ENCODE peak calls at places on chromosomes 12 and 14, in four cellular contexts. U is adrenal gland, Q is body of pancreas, J is HFF-Myc. X is an unnamed sample.

GRCh38 chr14:89165189-89165809 is 251.7 kb downstream of the FOXN3 start:
- DNase-seq in Q (no peak), J (no peak), U (no peak), X (no peak)

GRCh38 chr12:46921048-46921753 is 95.4 kb upstream of the SLC38A4 start:
- DNase-seq in J (no peak), U (no peak), Q (no peak), X (no peak)

GRCh38 chr14:22386924-22387775 is 201.9 kb downstream of the DAD1 start:
- DNase-seq in J (peak; percentile 70), Q (peak; percentile 69), U (peak; percentile 69), X (peak; percentile 67)

GRCh38 chr12:108730337-108731104 is 797 bp downstream of the CORO1C start:
- DNase-seq in U (peak; percentile 63), J (no peak), Q (peak; percentile 69), X (peak; percentile 47)

GRCh38 chr12:39622306-39622705 is 2.7 kb upstream of the ABCD2 start:
- DNase-seq in J (no peak), Q (no peak), U (no peak), X (no peak)

GRCh38 chr14:37150414-37150813 is 22.0 kb downstream of the SLC25A21 start:
- DNase-seq in U (no peak), J (no peak), Q (no peak), X (no peak)

GRCh38 chr12:97306121-97306520 is 156.5 kb upstream of the RMST start:
- DNase-seq in U (no peak), Q (no peak), J (no peak), X (no peak)

GRCh38 chr12:109588461-109589239 is 15.1 kb downstream of the MVK start:
- DNase-seq in J (no peak), Q (no peak), U (no peak), X (peak; percentile 89)

GRCh38 chr14:96280104-96280503 is 24.1 kb downstream of the BDKRB1 start:
- DNase-seq in Q (no peak), J (no peak), U (no peak), X (no peak)

GRCh38 chr14:31835049-31835448 is 242.1 kb upstream of the ARHGAP5 start:
- DNase-seq in U (no peak), Q (no peak), J (no peak), X (no peak)

GRCh38 chr14:61557854-61558253 is 137.5 kb upstream of the HIF1A start:
- DNase-seq in U (no peak), Q (no peak), J (no peak), X (no peak)

GRCh38 chr12:29902043-29902442 is 118.3 kb upstream of the TMTC1 start:
- DNase-seq in J (no peak), U (no peak), Q (no peak), X (no peak)

GRCh38 chr14:79580908-79581307 is 630.4 kb downstream of the DIO2 start:
- DNase-seq in J (no peak), Q (no peak), U (no peak), X (no peak)

GRCh38 chr14:79708991-79709390 is 502.3 kb downstream of the DIO2 start:
- DNase-seq in Q (no peak), U (no peak), J (peak; percentile 14), X (no peak)

GRCh38 chr14:58830121-58830520 is 192.4 kb downstream of the DACT1 start:
- DNase-seq in J (no peak), Q (no peak), U (no peak), X (no peak)

GRCh38 chr14:96986701-96987474 is 189.7 kb downstream of the VRK1 start:
- DNase-seq in Q (no peak), U (no peak), J (no peak), X (no peak)

GRCh38 chr14:22837059-22837749 is 819 bp downstream of the MMP14 start:
- DNase-seq in Q (peak; percentile 76), J (no peak), U (peak; percentile 63), X (peak; percentile 75)

GRCh38 chr12:81502912-81503695 is 256.0 kb downstream of the PPFIA2 start:
- DNase-seq in Q (no peak), J (no peak), U (no peak), X (no peak)

GRCh38 chr12:133108150-133108549 is 21.9 kb downstream of the ZNF891 start:
- DNase-seq in U (no peak), Q (no peak), J (no peak), X (no peak)

GRCh38 chr12:133107121-133107520 is 23.0 kb downstream of the ZNF891 start:
- DNase-seq in U (no peak), Q (no peak), J (no peak), X (no peak)

GRCh38 chr12:133105620-133106019 is 24.5 kb downstream of the ZNF891 start:
- DNase-seq in J (no peak), U (no peak), Q (no peak), X (no peak)

GRCh38 chr12:133106253-133106652 is 23.8 kb downstream of the ZNF891 start:
- DNase-seq in J (no peak), U (no peak), Q (no peak), X (no peak)
- H3K4me3 ChIP-seq in J (no peak overlapping the region), U (no peak overlapping the region), Q (no peak overlapping the region), X (no peak overlapping the region)

DNA sequence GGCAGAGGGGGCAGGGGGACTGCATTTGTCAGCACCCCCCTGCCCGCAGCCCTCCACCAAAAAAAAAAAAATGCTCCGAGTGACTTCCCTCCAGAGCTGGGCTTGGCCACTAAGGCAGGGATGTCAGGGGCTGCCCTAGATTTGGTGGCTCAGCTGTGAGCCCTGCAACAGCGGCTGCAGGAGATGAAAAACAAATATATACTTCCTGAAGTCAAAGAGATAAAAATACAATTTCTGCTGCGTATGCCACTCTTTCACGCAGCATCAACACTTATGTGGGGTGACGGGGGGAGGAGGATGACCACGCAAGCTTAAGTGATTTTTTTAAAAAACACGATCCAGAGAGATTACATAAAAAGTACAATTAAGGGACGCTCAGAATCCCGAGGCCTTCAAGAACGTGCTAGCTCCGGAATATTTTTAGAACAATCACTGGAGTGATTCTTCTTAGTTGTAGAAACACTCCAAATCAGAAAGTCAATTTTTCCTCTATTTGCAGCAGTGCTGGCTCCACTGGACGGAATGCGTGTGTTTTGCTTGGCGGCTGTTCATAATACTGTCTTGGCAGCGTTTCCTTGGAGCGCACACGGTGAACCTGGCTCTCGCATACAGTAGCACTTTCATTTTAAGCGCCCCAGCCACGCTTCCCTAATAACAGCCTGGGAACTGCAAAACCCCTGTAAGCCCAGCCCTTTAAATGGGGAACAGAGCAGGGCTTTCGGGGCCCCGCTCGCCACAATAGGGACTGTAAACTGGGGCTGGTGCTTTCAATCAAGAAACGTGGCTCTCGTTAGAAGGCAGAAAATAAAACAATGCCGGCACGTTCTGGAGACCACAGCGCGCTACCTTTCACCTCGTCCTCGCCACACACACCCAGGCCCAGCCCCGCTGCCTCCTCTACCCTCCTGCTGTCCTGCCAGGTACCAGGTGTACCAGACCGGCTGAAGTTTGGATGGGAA is 80.1 kb downstream of the BCL11B start:
- DNase-seq in U (peak; percentile 57), J (peak; percentile 21), Q (peak; percentile 82), X (peak; percentile 91)
- H3K4me3 ChIP-seq in U (peak overlapping the region; percentile 27), J (peak overlapping the region; percentile 38), Q (no peak overlapping the region), X (no peak overlapping the region)

DNA sequence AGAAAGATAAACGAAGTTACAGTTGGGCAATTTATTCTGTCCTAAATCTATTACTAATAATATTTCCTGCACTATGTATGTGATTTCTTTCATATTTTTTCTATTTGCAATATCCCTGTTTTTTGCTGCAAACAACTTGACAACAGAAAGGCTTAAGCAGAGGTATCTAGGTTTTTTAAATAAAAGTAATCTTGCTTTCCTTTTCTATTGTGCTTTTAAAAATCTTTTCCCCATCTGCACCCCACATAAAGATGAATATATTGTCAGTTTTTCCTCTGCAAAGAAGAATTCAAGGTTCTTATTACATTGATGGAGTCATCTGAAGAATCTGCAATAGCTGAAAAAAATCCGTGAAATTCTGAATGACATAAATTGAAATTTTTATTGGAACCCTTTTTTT is 502 bp upstream of the RALGAPA1 start:
- DNase-seq in J (no peak), U (no peak), Q (no peak), X (no peak)
- H3K4me3 ChIP-seq in J (no peak overlapping the region), U (no peak overlapping the region), Q (no peak overlapping the region), X (no peak overlapping the region)

GRCh38 chr12:69903548-69903947 is 78.5 kb downstream of the MYRFL start:
- DNase-seq in Q (no peak), J (no peak), U (no peak), X (no peak)
- H3K4me3 ChIP-seq in Q (no peak overlapping the region), J (no peak overlapping the region), U (no peak overlapping the region), X (no peak overlapping the region)

DNA sequence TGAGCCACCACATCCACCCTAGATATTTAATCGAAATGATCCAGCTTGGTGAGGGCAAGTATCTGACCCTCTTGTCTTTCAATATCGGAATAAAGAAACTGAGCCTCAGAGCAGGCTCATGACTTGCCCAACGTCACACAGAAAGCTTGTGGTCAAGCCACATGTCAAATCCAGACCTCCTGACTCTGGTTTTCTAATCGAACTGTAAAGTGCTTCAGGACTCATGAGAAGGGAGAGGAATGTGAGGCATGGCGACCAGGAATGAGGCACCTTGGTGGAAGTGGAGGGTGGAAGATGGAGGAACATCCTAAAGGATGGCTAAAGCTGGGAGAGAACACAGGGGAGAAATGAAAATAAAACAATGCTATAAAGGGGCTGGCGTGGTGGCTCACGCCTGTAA is 27.9 kb upstream of the SPPL3 start:
- DNase-seq in Q (no peak), J (no peak), U (no peak), X (no peak)
- H3K4me3 ChIP-seq in Q (no peak overlapping the region), J (no peak overlapping the region), U (no peak overlapping the region), X (no peak overlapping the region)

DNA sequence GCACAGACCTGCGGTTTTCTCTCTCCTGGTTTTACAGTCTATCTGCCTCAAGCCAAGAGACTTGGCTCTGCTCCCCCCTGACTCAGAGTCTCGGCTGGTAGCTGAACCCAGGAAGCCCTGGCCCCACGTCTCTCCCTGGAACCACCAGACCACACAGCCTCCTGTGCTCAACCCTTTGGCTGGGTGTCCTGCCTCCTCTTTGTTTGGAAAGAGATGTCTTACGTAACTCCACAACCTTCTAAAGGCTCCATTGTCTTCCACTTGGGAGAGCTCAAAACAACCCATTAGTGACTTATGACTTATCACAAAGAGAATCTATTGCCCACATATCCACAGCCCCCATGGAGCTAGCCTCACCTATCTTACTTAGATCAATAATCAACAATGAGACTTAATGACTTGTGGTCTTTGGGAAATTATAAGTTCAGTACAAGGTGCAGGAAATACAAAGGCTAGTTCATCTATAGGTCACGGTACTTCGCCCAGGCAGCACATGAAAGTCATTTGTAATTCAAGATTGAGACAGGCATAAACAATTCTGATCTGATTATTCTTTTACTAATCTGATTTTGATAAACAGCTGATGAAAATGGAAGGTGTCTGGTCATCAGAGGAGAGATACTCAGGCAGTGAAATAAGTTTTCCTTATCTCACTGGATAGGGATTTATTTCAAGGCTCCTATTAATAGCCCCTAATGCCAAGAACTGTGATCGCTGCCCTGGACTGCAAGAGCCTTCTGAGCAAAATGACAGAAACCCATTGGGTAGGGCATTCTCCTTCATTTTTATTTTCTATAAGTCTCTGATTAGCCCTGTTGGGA is 44.3 kb downstream of the SSPN start:
- DNase-seq in Q (peak; percentile 48), U (peak; percentile 45), J (peak; percentile 22), X (peak; percentile 70)
- H3K4me3 ChIP-seq in Q (no peak overlapping the region), U (no peak overlapping the region), J (no peak overlapping the region), X (no peak overlapping the region)

GRCh38 chr12:93443576-93443975 is 1.8 kb upstream of the UBE2N start:
- DNase-seq in Q (no peak), U (no peak), J (no peak), X (no peak)
- H3K4me3 ChIP-seq in Q (no peak overlapping the region), U (no peak overlapping the region), J (no peak overlapping the region), X (no peak overlapping the region)